ENCODE peak calls at places on chromosomes 7 and 10, in nine cellular contexts. P is ACHN, W is amygdala, B is NCI-H1417, T is left cardiac atrium, U is Right ventricle myocardium inferior, G is left ventricle myocardium inferior, O is sciatic nerve, I is AG04450. X is an unnamed sample.

GRCh38 chr7:22333680-22334141 is 23.2 kb downstream of the RAPGEF5 start:
- DNase-seq in P (no peak), W (no peak), B (peak; percentile 70), T (no peak), U (no peak), G (no peak), O (no peak), I (no peak), X (no peak)

GRCh38 chr10:11065567-11065966 is 47.9 kb downstream of the CELF2 start:
- DNase-seq in P (no peak), W (no peak), B (no peak), T (no peak), U (no peak), G (no peak), O (no peak), I (no peak), X (no peak)

GRCh38 chr7:149565096-149565382 is 67.4 kb upstream of the ZNF746 start:
- DNase-seq in P (no peak), W (no peak), B (no peak), T (no peak), U (no peak), G (no peak), O (no peak), I (no peak), X (no peak)

GRCh38 chr10:60549686-60550085 is 160.0 kb upstream of the ANK3 start:
- DNase-seq in P (peak; percentile 77), W (no peak), B (peak; percentile 50), T (no peak), U (no peak), G (no peak), O (no peak), I (no peak), X (no peak)

GRCh38 chr10:52897162-52897561 is 124.6 kb upstream of the MBL2 start:
- DNase-seq in P (no peak), W (no peak), B (no peak), T (no peak), U (no peak), G (no peak), O (no peak), I (no peak), X (no peak)

GRCh38 chr10:130360826-130361311 is 224.7 kb downstream of the GLRX3 start:
- DNase-seq in P (no peak), W (no peak), B (peak; percentile 41), T (no peak), U (peak; percentile 64), G (no peak), O (peak; percentile 43), I (no peak), X (no peak)

GRCh38 chr7:69246758-69247157 is 351.5 kb upstream of the AUTS2 start:
- DNase-seq in P (no peak), W (peak; percentile 5), B (no peak), T (peak; percentile 34), U (no peak), G (no peak), O (no peak), I (no peak), X (peak; percentile 36)

GRCh38 chr7:67447297-67447696 is 450.7 kb downstream of the TYW1 start:
- DNase-seq in P (no peak), W (no peak), B (no peak), T (no peak), U (no peak), G (no peak), O (no peak), I (no peak), X (no peak)

GRCh38 chr10:29712108-29712507 is 77.3 kb upstream of the SVIL start:
- DNase-seq in P (no peak), W (no peak), B (peak; percentile 35), T (no peak), U (no peak), G (no peak), O (no peak), I (no peak), X (peak; percentile 34)

GRCh38 chr10:11435621-11436020 is 175.8 kb downstream of the USP6NL start:
- DNase-seq in P (no peak), W (no peak), B (no peak), T (no peak), U (no peak), G (no peak), O (no peak), I (no peak), X (no peak)

GRCh38 chr10:19488592-19489280 is 327.5 kb upstream of the PLXDC2 start:
- DNase-seq in P (no peak), W (no peak), B (no peak), T (peak; percentile 57), U (peak; percentile 74), G (peak; percentile 48), O (peak; percentile 71), I (no peak), X (peak; percentile 30)

GRCh38 chr7:22896917-22897316 is 74.3 kb upstream of the TOMM7 start:
- DNase-seq in P (no peak), W (no peak), B (no peak), T (no peak), U (no peak), G (no peak), O (no peak), I (no peak), X (no peak)

GRCh38 chr7:120054376-120055100 is 218.4 kb upstream of the KCND2 start:
- DNase-seq in P (no peak), W (no peak), B (no peak), T (no peak), U (no peak), G (no peak), O (no peak), I (no peak), X (no peak)

GRCh38 chr7:108630002-108630401 is 60.3 kb downstream of the DNAJB9 start:
- DNase-seq in P (no peak), W (no peak), B (no peak), T (peak; percentile 24), U (no peak), G (no peak), O (no peak), I (no peak), X (peak; percentile 20)

GRCh38 chr7:47580175-47580701 is 1.7 kb downstream of the TNS3 start:
- DNase-seq in P (no peak), W (no peak), B (peak; percentile 52), T (no peak), U (no peak), G (no peak), O (no peak), I (no peak), X (peak; percentile 78)

GRCh38 chr10:99681553-99681952 is 22.2 kb downstream of the ENTPD7 start:
- DNase-seq in P (peak; percentile 41), W (no peak), B (no peak), T (no peak), U (no peak), G (no peak), O (no peak), I (peak; percentile 49), X (no peak)

GRCh38 chr10:13500201-13500600 is 28.6 kb downstream of the BEND7 start:
- DNase-seq in P (no peak), W (no peak), B (no peak), T (no peak), U (no peak), G (no peak), O (no peak), I (no peak), X (no peak)

GRCh38 chr10:10804998-10805737 is 212.5 kb upstream of the CELF2 start:
- DNase-seq in P (peak; percentile 12), W (no peak), B (no peak), T (no peak), U (no peak), G (no peak), O (no peak), I (no peak), X (no peak)

GRCh38 chr7:51366930-51367613 is 50.5 kb upstream of the COBL start:
- DNase-seq in P (peak; percentile 80), W (peak; percentile 46), B (peak; percentile 54), T (no peak), U (no peak), G (no peak), O (no peak), I (no peak), X (peak; percentile 45)